ENCODE peak calls at places on chromosome 17, in six cellular contexts. M is psoas muscle, I is AG09309, W is ascending aorta, R is foreskin fibroblast, Z is neural progenitor cell. N is an unnamed sample.

GRCh38 chr17:75753514-75754377 is 11.2 kb downstream of the GALK1 start:
- DNase-seq in M (peak), Z (peak), W (no peak), R (peak), I (no peak), N (no peak)

GRCh38 chr17:72725432-72726068 is 366.9 kb downstream of the SLC39A11 start:
- DNase-seq in Z (peak), I (no peak), M (peak), R (peak), W (no peak), N (peak)

GRCh38 chr17:59002848-59003247 is 103.8 kb downstream of the TRIM37 start:
- DNase-seq in R (no peak), W (no peak), Z (no peak), M (no peak), I (no peak), N (no peak)

GRCh38 chr17:79822583-79823124 is 16.6 kb downstream of the CBX4 start:
- DNase-seq in R (no peak), M (no peak), Z (no peak), W (no peak), I (no peak), N (no peak)

GRCh38 chr17:83015511-83015910 is 63.9 kb upstream of the METRNL start:
- DNase-seq in Z (no peak), W (no peak), M (no peak), R (no peak), I (no peak), N (no peak)

GRCh38 chr17:40996829-40997228 is 2.9 kb upstream of the KRTAP3-3 start:
- DNase-seq in W (no peak), Z (no peak), I (no peak), M (no peak), R (no peak), N (no peak)

GRCh38 chr17:4604111-4604644 is 19.8 kb downstream of the SMTNL2 start:
- DNase-seq in I (no peak), W (no peak), M (peak), R (peak), Z (no peak), N (peak)

GRCh38 chr17:40313660-40314556 is 4.9 kb downstream of the RARA start:
- DNase-seq in Z (no peak), W (no peak), R (no peak), I (no peak), M (no peak), N (no peak)

GRCh38 chr17:42312285-42313130 is 24.2 kb downstream of the STAT5A start:
- DNase-seq in M (peak), I (no peak), W (no peak), Z (peak), R (peak), N (peak)

GRCh38 chr17:17134952-17135340 is 71.2 kb downstream of the PLD6 start:
- DNase-seq in M (peak), R (no peak), W (no peak), Z (no peak), I (no peak), N (no peak)

GRCh38 chr17:70588003-70588402 is 418.7 kb downstream of the KCNJ2 start:
- DNase-seq in I (no peak), W (no peak), M (no peak), Z (no peak), R (no peak), N (no peak)

GRCh38 chr17:40075216-40076100 is 12.7 kb downstream of the THRA start:
- DNase-seq in W (peak), M (peak), R (no peak), I (no peak), Z (peak), N (peak)

DNA sequence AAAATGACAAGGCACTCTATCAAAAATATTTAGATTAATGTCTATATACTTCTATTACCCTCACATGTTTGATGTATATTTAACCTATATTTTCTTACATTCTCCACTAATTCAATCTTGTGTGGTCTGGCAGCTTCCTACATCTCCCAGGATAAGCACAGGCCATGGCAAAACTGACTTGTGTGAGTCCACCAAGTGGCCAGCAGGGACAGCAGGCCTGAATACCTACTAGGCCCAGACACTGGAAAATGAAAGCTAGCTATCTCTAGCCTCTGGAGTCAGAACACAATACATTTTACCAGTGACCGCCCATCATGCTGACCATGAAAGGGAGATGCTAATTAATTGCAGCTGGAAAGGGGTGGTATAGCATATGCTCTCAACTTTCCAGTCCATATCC is 132.3 kb downstream of the PCTP start:
- DNase-seq in M (no peak), Z (peak), W (no peak), I (no peak), R (no peak), N (no peak)
- TF ChIP-seq CTCF in M (no peak), Z (peak), W (no peak), I (no peak), R (no peak), N (no peak)

GRCh38 chr17:1413281-1413791 is 13.3 kb upstream of the YWHAE start:
- DNase-seq in M (peak), I (no peak), R (peak), Z (no peak), W (peak), N (peak)
- H3K4me3 ChIP-seq in M (no peak), I (no peak), R (no peak), Z (no peak), W (no peak), N (no peak)

GRCh38 chr17:7589204-7589868 is 558 bp downstream of the SOX15 start:
- DNase-seq in W (peak), I (peak), Z (peak), R (peak), M (peak), N (peak)
- TF ChIP-seq CTCF in W (peak), I (peak), Z (peak), R (peak), M (peak), N (peak)

GRCh38 chr17:29151567-29151966 is 28.6 kb downstream of the MYO18A start:
- DNase-seq in M (no peak), Z (peak), I (no peak), W (no peak), R (no peak), N (no peak)
- H3K4me3 ChIP-seq in M (no peak), Z (no peak), I (no peak), W (no peak), R (no peak), N (no peak)

DNA sequence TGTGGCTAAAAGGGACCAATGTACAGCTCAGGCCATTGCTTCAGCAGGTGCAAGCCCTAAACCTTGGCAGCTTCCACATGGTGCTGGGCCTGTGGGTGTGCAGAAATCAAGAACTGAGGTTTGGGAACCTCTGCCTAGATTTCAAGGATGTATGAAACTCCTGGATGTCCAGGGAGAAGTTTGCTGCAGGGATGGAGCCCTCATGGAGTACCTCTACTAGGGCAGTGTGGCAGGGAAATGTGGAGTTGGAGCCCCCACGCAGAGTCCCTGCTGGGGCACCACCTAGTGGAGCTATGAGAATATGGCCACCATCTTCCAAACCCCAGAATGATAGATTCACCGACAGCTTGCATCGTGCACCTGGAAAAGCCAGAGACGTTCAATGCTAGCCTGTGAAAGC is 13.0 kb downstream of the EFCAB5 start:
- DNase-seq in R (no peak), W (no peak), M (no peak), Z (no peak), I (no peak), N (no peak)
- TF ChIP-seq CTCF in R (peak), W (no peak), M (no peak), Z (no peak), I (peak), N (no peak)

GRCh38 chr17:50375858-50376538 is 3.0 kb downstream of the EME1 start:
- DNase-seq in R (no peak), M (no peak), I (no peak), W (no peak), Z (no peak), N (no peak)

GRCh38 chr17:50372222-50372621 is 762 bp downstream of the MRPL27 start:
- DNase-seq in I (no peak), R (no peak), M (no peak), Z (no peak), W (no peak), N (no peak)

GRCh38 chr17:50372708-50373556 is at the start of the genes EME1 and MRPL27:
- DNase-seq in W (peak), M (peak), R (peak), Z (peak), I (peak), N (peak)

GRCh38 chr17:50371526-50371925 is 1.5 kb downstream of the MRPL27 start:
- DNase-seq in I (no peak), R (no peak), Z (no peak), M (no peak), W (no peak), N (no peak)

GRCh38 chr17:50373705-50374104 is 676 bp downstream of the EME1 start:
- DNase-seq in I (no peak), W (no peak), Z (no peak), R (no peak), M (no peak), N (no peak)
- H3K4me3 ChIP-seq in I (no peak), W (no peak), Z (peak), R (peak), M (no peak), N (peak)

DNA sequence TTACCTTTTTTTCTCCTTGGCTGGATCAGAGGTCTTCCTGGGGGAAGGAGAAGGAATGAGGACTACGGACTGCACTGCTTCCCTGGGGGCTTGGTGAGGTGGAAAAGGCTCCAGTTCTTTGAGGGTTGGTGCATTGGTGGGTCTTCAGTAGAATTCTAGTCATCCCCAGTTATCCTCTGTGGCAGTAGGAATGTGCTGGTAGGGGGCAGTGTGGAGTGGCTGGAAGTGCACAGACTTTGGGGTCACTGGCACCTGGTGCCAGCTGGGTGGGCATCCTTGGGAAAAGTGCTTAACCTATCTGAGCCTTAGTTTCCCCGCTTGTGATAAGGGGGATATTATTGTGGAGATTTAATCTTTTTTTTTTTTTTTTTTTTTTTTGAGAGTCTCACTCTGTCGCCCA is 6.3 kb downstream of the TAC4 start:
- DNase-seq in Z (no peak), R (no peak), I (no peak), M (no peak), W (no peak), N (no peak)
- TF ChIP-seq CTCF in Z (peak), R (no peak), I (no peak), M (no peak), W (no peak), N (no peak)

GRCh38 chr17:15917439-15918027 is 27.4 kb upstream of the ADORA2B start:
- DNase-seq in Z (no peak), I (no peak), W (no peak), R (no peak), M (no peak), N (no peak)
- H3K4me3 ChIP-seq in Z (no peak), I (no peak), W (peak), R (no peak), M (peak), N (no peak)

DNA sequence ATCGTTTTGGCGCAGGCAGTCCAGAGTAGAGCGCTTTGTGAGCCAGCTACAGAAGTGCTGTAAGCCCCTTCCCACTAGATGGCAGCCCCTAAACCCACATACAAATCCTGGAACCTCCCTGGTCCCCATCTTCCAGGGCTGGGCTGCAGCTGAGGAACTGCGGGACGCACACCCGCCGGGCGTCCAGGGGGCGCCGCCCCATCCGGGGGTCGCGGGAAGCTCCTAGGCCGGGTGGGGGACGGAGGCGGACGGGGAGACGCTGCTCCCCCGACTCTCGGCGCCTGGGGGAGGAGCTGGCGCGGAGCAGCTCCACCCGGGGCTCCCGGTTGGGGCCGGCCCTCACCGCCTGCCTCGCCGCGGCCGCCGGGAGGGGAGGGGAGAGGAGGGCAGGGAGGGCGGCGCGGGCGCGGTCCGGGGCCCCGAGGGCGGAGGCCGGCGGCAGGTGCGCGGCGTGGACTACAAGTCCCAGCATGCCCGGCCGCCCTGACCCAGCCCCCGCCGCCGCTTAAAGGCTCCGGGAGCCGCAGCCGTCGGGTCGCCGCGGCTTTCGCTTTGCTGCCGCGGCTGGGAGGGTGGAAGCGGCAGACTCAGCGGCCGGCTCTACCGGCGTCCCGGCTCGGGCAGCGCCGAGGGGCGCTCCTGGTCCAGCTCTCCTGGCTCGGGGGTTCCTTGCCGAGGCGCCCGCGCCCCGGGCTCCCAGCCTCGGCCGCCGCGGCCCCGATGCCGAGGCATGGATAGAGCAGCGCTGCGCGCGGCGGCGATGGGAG is at the start of gene KSR1:
- DNase-seq in M (peak), R (peak), I (no peak), Z (peak), W (peak), N (no peak)
- TF ChIP-seq CTCF in M (peak), R (peak), I (no peak), Z (peak), W (peak), N (no peak)